ENCODE peak calls at places on chromosomes 13 and 19, in four cellular contexts. U, K, I and Q are unnamed samples.

GRCh38 chr13:48233886-48234488 is 981 bp downstream of the ITM2B start:
- DNase-seq in I (no peak), U (no peak), K (peak; percentile 57), Q (no peak)

GRCh38 chr13:20512042-20512683 is 13.5 kb downstream of the CRYL1 start:
- DNase-seq in U (no peak), I (no peak), K (no peak), Q (no peak)

GRCh38 chr13:87334176-87334575 is 337.0 kb upstream of the SLITRK5 start:
- DNase-seq in I (no peak), K (no peak), U (no peak), Q (no peak)

GRCh38 chr13:25375727-25376358 is 4.1 kb downstream of the ATP8A2 start:
- DNase-seq in I (peak; percentile 11), U (no peak), K (peak; percentile 71), Q (peak; percentile 22)

GRCh38 chr19:46604781-46605355 is 3.7 kb downstream of the CALM3 start:
- DNase-seq in K (no peak), U (no peak), I (no peak), Q (no peak)

GRCh38 chr13:49908637-49909036 is 27.5 kb downstream of the SPRYD7 start:
- DNase-seq in K (no peak), U (no peak), I (peak; percentile 7), Q (no peak)

GRCh38 chr19:48961051-48961649 is 4.0 kb upstream of the FTL start:
- DNase-seq in I (peak; percentile 34), K (no peak), U (no peak), Q (no peak)

GRCh38 chr19:871446-872265 is 12.2 kb downstream of the CFD start:
- DNase-seq in I (no peak), U (no peak), K (peak; percentile 52), Q (no peak)

GRCh38 chr13:48318714-48319457 is 15.3 kb downstream of the RB1 start:
- DNase-seq in I (peak; percentile 39), U (no peak), K (no peak), Q (peak; percentile 52)

GRCh38 chr13:101144808-101145419 is 271.4 kb downstream of the NALCN start:
- DNase-seq in K (peak; percentile 67), I (no peak), U (no peak), Q (no peak)

GRCh38 chr13:50243926-50244325 is 228.7 kb downstream of the KCNRG start:
- DNase-seq in U (no peak), K (no peak), I (no peak), Q (no peak)

GRCh38 chr19:17933414-17934129 is 757 bp downstream of the CCDC124 start:
- DNase-seq in K (peak; percentile 66), U (no peak), I (no peak), Q (no peak)

GRCh38 chr13:77509221-77509620 is 26.3 kb upstream of the SCEL start:
- DNase-seq in U (no peak), I (no peak), K (peak; percentile 35), Q (no peak)

GRCh38 chr13:100855151-100855550 is 180.6 kb upstream of the TMTC4 start:
- DNase-seq in K (no peak), I (no peak), U (no peak), Q (no peak)

GRCh38 chr13:26377038-26377437 is 123.1 kb downstream of the CDK8 start:
- DNase-seq in I (no peak), K (peak; percentile 42), U (no peak), Q (no peak)

GRCh38 chr19:6087074-6087506 is 23.2 kb downstream of the RFX2 start:
- DNase-seq in U (no peak), K (no peak), I (peak; percentile 60), Q (peak; percentile 49)

GRCh38 chr19:2239771-2240770 is 3.4 kb downstream of the SF3A2 start:
- DNase-seq in K (no peak), U (no peak), I (no peak), Q (no peak)

GRCh38 chr13:46556380-46556779 is 3.4 kb downstream of the LRCH1 start:
- DNase-seq in K (no peak), I (no peak), U (no peak), Q (no peak)

GRCh38 chr13:93066187-93066586 is 160.4 kb upstream of the GPC6 start:
- DNase-seq in I (no peak), U (no peak), K (peak; percentile 52), Q (no peak)

GRCh38 chr13:93525087-93525486 is 298.5 kb downstream of the GPC6 start:
- DNase-seq in K (no peak), U (no peak), I (no peak), Q (no peak)

GRCh38 chr19:8389891-8390616 is at the start of gene RAB11B:
- DNase-seq in K (peak; percentile 100), I (peak; percentile 99), U (peak; percentile 78), Q (peak; percentile 100)

GRCh38 chr19:17337675-17338439 is 504 bp downstream of the GTPBP3 start:
- DNase-seq in K (peak; percentile 37), I (peak; percentile 65), U (no peak), Q (peak; percentile 51)

GRCh38 chr13:110677731-110678545 is 28.0 kb downstream of the CARS2 start:
- DNase-seq in U (no peak), K (no peak), I (no peak), Q (no peak)

GRCh38 chr19:3420244-3420755 is 53.9 kb downstream of the NFIC start:
- DNase-seq in K (no peak), U (no peak), I (no peak), Q (no peak)

GRCh38 chr13:50915562-50915961 is 6.0 kb downstream of the RNASEH2B start:
- DNase-seq in I (peak; percentile 17), K (no peak), U (no peak), Q (no peak)

GRCh38 chr19:11418518-11419506 is at the start of gene RGL3:
- DNase-seq in U (no peak), I (peak; percentile 51), K (no peak), Q (peak; percentile 50)

GRCh38 chr13:37747071-37747612 is 122.4 kb downstream of the TRPC4 start:
- DNase-seq in I (no peak), U (no peak), K (peak; percentile 87), Q (no peak)

GRCh38 chr19:10474962-10475451 is 28.1 kb downstream of the KEAP1 start:
- DNase-seq in K (no peak), U (no peak), I (no peak), Q (no peak)